ENCODE peak calls at places on chromosome 22, in nine cellular contexts. D is activated gamma-delta T cell treated with anti-CD3 and anti-CD28 coated beads, Interleukin-2, amount 50 U/mL, for 16 hours; O is EL; V is NCI-H146; C is GM10248; Q is retinal pigment epithelial cell; J is EH; R is activated naive CD8-positive, alpha-beta T cell treated with anti-CD3 and anti-CD28 coated beads for 36 hours; H is RPMI8226. I is an unnamed sample.

GRCh38 chr22:25404923-25405853 is 159.3 kb upstream of the GRK3 start:
- DNase-seq in D (peak; percentile 23), O (peak; percentile 75), V (peak; percentile 33), C (peak; percentile 89), Q (no peak), J (peak; percentile 80), R (peak; percentile 77), H (peak; percentile 74), I (peak; percentile 87)

GRCh38 chr22:45777852-45778172 is 106.2 kb downstream of the ATXN10 start:
- DNase-seq in D (no peak), O (peak; percentile 40), V (no peak), C (no peak), Q (no peak), J (no peak), R (no peak), H (no peak), I (no peak)

GRCh38 chr22:26835929-26836528 is 178.6 kb downstream of the MIAT start:
- DNase-seq in D (peak; percentile 7), O (peak; percentile 56), V (peak; percentile 60), C (peak; percentile 66), Q (no peak), J (peak; percentile 52), R (peak; percentile 51), H (peak; percentile 56), I (peak; percentile 69)

GRCh38 chr22:47374273-47374771 is 611.9 kb downstream of the TBC1D22A start:
- DNase-seq in D (no peak), O (no peak), V (no peak), C (no peak), Q (no peak), J (no peak), R (no peak), H (no peak), I (peak; percentile 28)

GRCh38 chr22:37549704-37550059 is 10.6 kb upstream of the CDC42EP1 start:
- DNase-seq in D (no peak), O (peak; percentile 69), V (no peak), C (no peak), Q (peak; percentile 72), J (peak; percentile 77), R (no peak), H (no peak), I (no peak)

GRCh38 chr22:50218996-50219727 is 18.4 kb downstream of the SELENOO start:
- DNase-seq in D (no peak), O (peak; percentile 45), V (no peak), C (no peak), Q (peak; percentile 51), J (peak; percentile 85), R (no peak), H (no peak), I (peak; percentile 87)

GRCh38 chr22:41285441-41285819 is 557 bp downstream of the RANGAP1 start:
- DNase-seq in D (peak; percentile 77), O (peak; percentile 96), V (peak; percentile 74), C (peak; percentile 76), Q (peak; percentile 85), J (peak; percentile 92), R (peak; percentile 96), H (peak; percentile 65), I (peak; percentile 74)

GRCh38 chr22:31682751-31683150 is 20.7 kb upstream of the PISD start:
- DNase-seq in D (no peak), O (no peak), V (no peak), C (no peak), Q (no peak), J (no peak), R (no peak), H (no peak), I (no peak)

GRCh38 chr22:28774378-28774777 is 1.9 kb downstream of the CCDC117 start:
- DNase-seq in D (no peak), O (no peak), V (no peak), C (no peak), Q (no peak), J (no peak), R (no peak), H (no peak), I (no peak)

GRCh38 chr22:41619979-41620645 is 731 bp downstream of the DESI1 start:
- DNase-seq in D (peak; percentile 10), O (peak; percentile 39), V (peak; percentile 50), C (peak; percentile 28), Q (no peak), J (peak; percentile 37), R (peak; percentile 61), H (peak; percentile 69), I (peak; percentile 71)

GRCh38 chr22:46537221-46537945 is at the start of gene CELSR1:
- DNase-seq in D (no peak), O (peak; percentile 41), V (peak; percentile 68), C (peak; percentile 53), Q (no peak), J (peak; percentile 34), R (peak; percentile 29), H (peak; percentile 63), I (no peak)

I was measured in Peyer's patch.